ENCODE peak calls at places on chromosomes 11 and 22, in six cellular contexts. Y, C, Z, Q, R and A are unnamed samples.

GRCh38 chr22:42330953-42331525 is 60.6 kb upstream of the TCF20 start:
- DNase-seq in R (peak), Z (peak), Y (no peak), C (peak), Q (no peak), A (no peak)

GRCh38 chr22:35742342-35743100 is 24.8 kb downstream of the APOL5 start:
- DNase-seq in R (no peak), Y (no peak), C (no peak), Z (no peak), Q (no peak), A (peak)

GRCh38 chr11:16356057-16356750 is at the start of gene SOX6:
- DNase-seq in R (no peak), C (no peak), Z (no peak), Y (peak), Q (no peak), A (no peak)

GRCh38 chr11:113507341-113507740 is 32.1 kb upstream of the DRD2 start:
- DNase-seq in Q (no peak), C (no peak), Z (no peak), Y (no peak), R (no peak), A (no peak)

GRCh38 chr11:9078113-9079041 is 13.0 kb downstream of the SCUBE2 start:
- DNase-seq in C (no peak), Y (no peak), R (no peak), Z (no peak), Q (no peak), A (no peak)

GRCh38 chr11:34623463-34623862 is 2.6 kb downstream of the EHF start:
- DNase-seq in Q (no peak), Z (no peak), R (no peak), C (no peak), Y (no peak), A (no peak)

GRCh38 chr11:95231881-95232605 is 1.0 kb upstream of the SESN3 start:
- DNase-seq in R (peak), Y (peak), Q (peak), Z (peak), C (peak), A (peak)

GRCh38 chr22:44316393-44317162 is 3.8 kb upstream of the SHISAL1 start:
- DNase-seq in R (no peak), C (no peak), Q (no peak), Z (no peak), Y (no peak), A (no peak)

GRCh38 chr11:33258631-33259184 is 1.5 kb downstream of the HIPK3 start:
- DNase-seq in Q (peak), R (no peak), C (no peak), Y (no peak), Z (no peak), A (peak)

GRCh38 chr11:72235351-72236057 is 8.5 kb downstream of the PHOX2A start:
- DNase-seq in Q (no peak), C (no peak), R (peak), Y (no peak), Z (no peak), A (no peak)

GRCh38 chr11:83035070-83035854 is 36.4 kb downstream of the RAB30 start:
- DNase-seq in C (no peak), Y (no peak), Q (no peak), R (no peak), Z (no peak), A (no peak)

GRCh38 chr22:40452730-40453487 is 82.5 kb downstream of the SGSM3 start:
- DNase-seq in Q (no peak), C (no peak), R (no peak), Y (no peak), Z (no peak), A (no peak)

GRCh38 chr11:69183613-69184012 is 27.9 kb downstream of the SMIM38 start:
- DNase-seq in R (no peak), C (no peak), Q (no peak), Y (no peak), Z (no peak), A (no peak)

GRCh38 chr11:115760528-115760837 is 256.3 kb upstream of the CADM1 start:
- DNase-seq in Z (no peak), Y (no peak), C (peak), R (no peak), Q (peak), A (no peak)

GRCh38 chr22:42347281-42347824 is 76.9 kb upstream of the TCF20 start:
- DNase-seq in C (peak), R (no peak), Y (no peak), Q (no peak), Z (no peak), A (no peak)

GRCh38 chr11:42913731-42914130 is 398.1 kb upstream of the API5 start:
- DNase-seq in C (no peak), Y (no peak), Z (no peak), R (no peak), Q (no peak), A (no peak)

GRCh38 chr11:103988595-103988969 is 47.9 kb upstream of the DDI1 start:
- DNase-seq in C (no peak), R (no peak), Z (no peak), Q (no peak), Y (no peak), A (no peak)

GRCh38 chr22:35443790-35444684 is 44.1 kb downstream of the MCM5 start:
- DNase-seq in C (no peak), R (no peak), Z (no peak), Q (no peak), Y (no peak), A (no peak)

GRCh38 chr11:120547301-120547700 is 35.8 kb downstream of the GRIK4 start:
- DNase-seq in R (no peak), Y (no peak), Z (no peak), Q (no peak), C (no peak), A (no peak)

GRCh38 chr11:6402561-6402981 is 12.3 kb downstream of the SMPD1 start:
- DNase-seq in C (no peak), Y (no peak), Q (no peak), R (no peak), Z (no peak), A (no peak)

GRCh38 chr22:44925465-44926123 is 84.2 kb downstream of the PHF21B start:
- DNase-seq in Z (no peak), Q (no peak), Y (no peak), R (peak), C (no peak), A (no peak)

GRCh38 chr11:29518389-29519174 is 498.2 kb downstream of the KCNA4 start:
- DNase-seq in Y (no peak), Q (no peak), Z (no peak), R (no peak), C (no peak), A (no peak)

GRCh38 chr11:43835104-43835503 is 45.5 kb upstream of the ALKBH3 start:
- DNase-seq in Q (no peak), Y (no peak), Z (no peak), C (no peak), R (no peak), A (no peak)

GRCh38 chr11:2724653-2725366 is 25.0 kb upstream of the KCNQ1OT1 start:
- DNase-seq in Y (no peak), Q (no peak), C (no peak), R (no peak), Z (no peak), A (no peak)

DNA sequence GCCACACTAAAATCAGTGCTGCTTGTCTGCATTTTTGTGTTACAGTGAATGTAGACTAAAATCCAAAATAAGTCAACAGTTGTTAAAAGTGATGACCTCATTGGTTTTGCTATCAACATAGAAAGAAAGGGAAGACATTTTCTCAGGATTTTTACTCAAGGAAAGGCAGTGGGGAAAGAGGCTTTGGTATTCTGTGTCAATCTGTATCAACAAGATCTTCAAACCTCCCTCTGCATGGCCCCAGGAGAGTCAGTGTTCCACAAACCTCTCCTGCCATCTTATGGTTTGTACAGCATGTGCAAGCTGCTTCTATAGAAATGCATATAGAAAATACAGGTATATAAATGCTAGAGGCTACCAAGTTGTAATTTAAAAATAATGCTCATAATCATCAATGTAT is 13.8 kb upstream of the OR51M1 start:
- DNase-seq in Q (no peak), Y (no peak), Z (no peak), C (peak), R (no peak), A (peak)
- TF ChIP-seq CTCF in Q (peak), Y (peak), Z (no peak), C (peak), R (no peak), A (peak)

GRCh38 chr11:7448126-7448525 is 37.2 kb upstream of the OLFML1 start:
- DNase-seq in Q (no peak), C (no peak), Z (no peak), R (no peak), Y (no peak), A (no peak)
- TF ChIP-seq CTCF in Q (no peak), C (no peak), Z (no peak), R (no peak), Y (no peak), A (no peak)

GRCh38 chr22:26321469-26321913 is 107.6 kb upstream of the ASPHD2 start:
- DNase-seq in R (no peak), Y (no peak), Z (no peak), C (no peak), Q (no peak), A (no peak)
- TF ChIP-seq CTCF in R (no peak), Y (no peak), Z (no peak), C (no peak), Q (no peak), A (no peak)

DNA sequence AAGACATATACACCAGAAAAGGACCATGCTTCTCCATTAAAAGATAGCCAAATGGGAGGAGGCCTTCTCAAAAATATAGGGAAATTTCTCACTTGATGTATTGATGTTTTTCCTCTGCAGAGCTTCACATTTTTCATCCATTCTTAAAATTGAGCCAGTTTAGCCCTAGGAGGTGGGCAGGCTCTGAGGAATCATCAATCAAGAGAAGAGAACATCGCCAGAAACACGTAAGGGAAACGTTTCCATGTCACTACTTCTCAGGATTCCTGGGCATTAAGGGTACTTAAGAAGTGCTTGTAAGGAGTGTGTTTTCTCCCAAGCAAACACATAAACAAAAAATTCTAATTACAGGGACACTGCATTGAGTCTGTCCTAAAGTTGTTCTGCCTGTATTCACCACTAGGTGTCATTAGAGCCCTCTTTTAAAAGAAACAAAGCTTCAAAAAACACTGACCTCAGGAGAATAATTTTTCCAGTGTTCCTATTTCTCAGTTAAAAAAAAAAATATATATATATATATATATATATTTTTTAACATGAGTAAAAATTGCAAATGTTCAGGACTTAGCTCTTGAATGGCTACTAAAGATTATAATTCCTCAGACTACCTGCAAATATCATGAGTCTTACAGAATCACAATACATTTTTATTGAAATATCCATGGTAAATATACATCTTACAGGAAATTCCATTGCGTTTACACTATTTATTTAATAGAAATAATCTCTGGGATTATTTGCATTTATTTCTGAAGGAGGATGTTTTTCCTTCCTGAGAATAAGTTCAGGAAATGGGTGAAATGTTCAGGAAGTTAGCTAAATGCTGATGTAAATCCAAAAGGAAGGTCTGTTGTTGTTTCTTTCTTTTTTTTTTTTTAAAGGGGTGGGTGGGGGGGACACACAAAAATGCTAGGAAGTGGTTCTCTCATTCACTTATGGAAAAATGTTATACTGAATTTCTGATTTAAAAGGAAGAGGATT is 16.0 kb downstream of the FZD4 start:
- DNase-seq in R (no peak), C (no peak), Z (no peak), Y (no peak), Q (no peak), A (peak)
- TF ChIP-seq CTCF in R (peak), C (peak), Z (peak), Y (peak), Q (peak), A (peak)

GRCh38 chr22:37176464-37177061 is 11.5 kb downstream of the C1QTNF6 start:
- DNase-seq in C (no peak), Q (no peak), R (peak), Z (peak), Y (no peak), A (peak)
- TF ChIP-seq CTCF in C (no peak), Q (no peak), R (no peak), Z (no peak), Y (no peak), A (no peak)

GRCh38 chr11:134071306-134071705 is 2.4 kb downstream of the JAM3 start:
- DNase-seq in Q (no peak), Z (no peak), C (no peak), Y (no peak), R (no peak), A (no peak)

GRCh38 chr11:134069996-134070845 is 1.3 kb downstream of the JAM3 start:
- DNase-seq in Z (no peak), R (no peak), Q (no peak), C (no peak), Y (no peak), A (no peak)

GRCh38 chr11:134069426-134069921 is 602 bp downstream of the JAM3 start:
- DNase-seq in Q (peak), Z (no peak), Y (no peak), R (no peak), C (peak), A (peak)

GRCh38 chr11:134074346-134074745 is 5.5 kb downstream of the JAM3 start:
- DNase-seq in Z (no peak), Q (no peak), Y (no peak), C (no peak), R (no peak), A (peak)

DNA sequence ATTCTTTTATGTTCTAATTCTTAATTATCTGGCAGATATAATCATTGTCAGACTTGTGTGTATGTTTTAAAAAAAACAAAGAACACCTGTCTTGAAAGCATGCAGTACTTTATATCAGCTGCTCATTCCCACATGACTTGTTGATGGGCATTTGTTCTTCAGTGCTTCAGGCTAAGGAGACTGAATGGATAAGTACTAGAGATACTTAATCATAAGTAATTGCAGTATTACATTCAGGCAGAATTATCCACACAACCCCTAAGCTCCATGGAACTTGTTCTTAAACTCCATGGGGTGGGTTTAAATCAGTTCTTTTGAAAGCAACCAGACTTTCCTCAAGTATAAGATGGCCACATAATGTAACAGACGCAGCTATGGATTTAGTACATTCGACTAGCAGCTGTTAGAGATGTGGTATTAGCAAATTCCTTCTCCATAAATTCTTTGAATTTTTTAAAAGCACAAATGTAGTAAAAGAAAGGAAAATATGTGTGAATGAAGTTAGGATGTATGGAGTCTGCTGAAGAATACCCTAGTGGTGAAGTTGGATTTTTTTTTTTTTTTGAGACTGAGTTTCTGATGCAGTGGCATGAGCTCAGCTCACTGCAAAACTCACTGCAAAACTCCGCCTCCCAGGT is 3.0 kb downstream of the JAM3 start:
- DNase-seq in C (no peak), R (no peak), Y (no peak), Q (no peak), Z (no peak), A (no peak)
- TF ChIP-seq CTCF in C (peak), R (no peak), Y (peak), Q (peak), Z (no peak), A (no peak)

DNA sequence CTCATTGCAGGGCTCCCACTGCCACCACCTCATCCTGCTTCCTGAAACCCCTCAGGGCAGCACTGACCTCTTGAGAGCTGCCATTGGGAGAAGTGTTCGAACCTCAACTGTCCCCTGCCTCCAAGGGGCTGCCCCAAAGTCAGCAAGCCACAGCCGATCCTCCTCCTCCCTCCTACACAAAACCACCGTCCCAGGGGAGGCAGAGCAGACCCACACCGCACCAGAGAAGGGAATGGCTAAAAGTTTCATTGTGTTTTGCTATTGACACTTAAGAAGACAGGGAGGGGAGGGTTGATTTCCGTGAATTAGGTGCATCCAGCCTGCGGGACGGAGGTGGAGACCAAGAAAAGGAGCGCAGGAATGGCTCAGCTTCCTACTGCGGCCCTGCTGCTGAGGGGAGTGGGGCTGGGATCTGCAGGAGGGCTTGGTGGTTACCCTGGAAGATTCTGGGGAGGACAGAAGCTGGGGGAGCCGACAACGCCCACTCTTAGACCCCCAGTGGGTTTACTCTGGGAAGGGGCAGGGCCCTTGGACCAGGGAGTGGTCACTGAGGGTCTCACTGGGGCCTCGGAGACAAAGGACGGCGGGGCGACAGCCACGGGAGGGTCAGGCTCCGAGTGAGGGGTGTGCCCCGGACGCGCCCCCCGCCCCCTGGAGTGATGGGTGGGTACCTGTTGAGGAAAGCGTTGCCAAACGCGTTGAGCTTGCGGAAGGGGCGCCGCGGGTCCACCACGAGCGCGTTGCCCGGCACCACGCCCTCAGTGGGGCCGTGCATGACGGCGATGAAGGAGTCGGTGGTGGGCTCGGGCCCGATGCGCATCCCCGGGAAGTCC is 815 bp downstream of the EHD1 start:
- DNase-seq in Y (no peak), Z (peak), R (no peak), Q (no peak), C (no peak), A (peak)
- TF ChIP-seq CTCF in Y (no peak), Z (no peak), R (no peak), Q (no peak), C (no peak), A (no peak)

DNA sequence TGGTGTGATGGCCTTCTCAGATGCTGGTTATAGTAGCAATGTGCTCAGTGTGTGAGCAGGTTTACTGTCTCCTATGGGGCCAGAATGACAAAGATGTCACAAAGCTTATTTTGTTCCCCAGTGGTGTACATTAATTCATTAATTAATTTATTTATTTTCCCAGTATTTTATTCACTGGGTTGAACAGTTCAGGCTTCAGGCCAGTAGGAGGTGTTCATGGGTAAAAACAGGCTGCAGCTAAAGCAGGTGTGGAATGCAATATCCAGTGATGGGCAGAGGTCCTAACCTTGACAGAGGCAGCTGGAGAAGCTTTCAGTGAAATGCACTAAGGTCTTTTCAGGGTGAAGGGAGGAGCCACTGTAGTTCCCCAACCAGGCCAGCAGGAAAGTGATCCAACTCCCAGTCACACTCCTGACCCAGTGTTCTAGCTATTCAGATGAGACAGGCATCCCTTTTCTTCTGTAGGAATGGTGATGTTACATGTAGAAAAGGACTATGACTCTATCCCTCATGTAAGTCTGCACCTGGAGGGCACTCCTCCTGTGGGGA is 7.8 kb upstream of the FANCF start:
- DNase-seq in Q (no peak), Y (no peak), R (no peak), Z (no peak), C (no peak), A (no peak)
- TF ChIP-seq CTCF in Q (peak), Y (no peak), R (peak), Z (no peak), C (peak), A (no peak)